ENCODE peak calls at places on chromosomes 7 and 10, in five cellular contexts. One of them, this sample, is unnamed.
A peak's percentile ranks its signal among the peaks of the same experiment; 100 is the strongest.

GRCh38 chr7:20351901-20352300 is 21.2 kb downstream of the ITGB8 start:
- DNase-seq in Right ventricle myocardium superior: no peak
- DNase-seq in AG04450: no peak
- DNase-seq in stimulated activated CD4-positive, alpha-beta T cell treated with anti-CD3 and anti-CD28 coated beads, TNF-alpha, amount 100 ng/mL, for 24 hours: no peak
- DNase-seq in HCEC 1CT: peak; percentile 55
- DNase-seq in this sample: peak; percentile 49

GRCh38 chr7:111527545-111527944 is 34.7 kb downstream of the IMMP2L start:
- DNase-seq in stimulated activated CD4-positive, alpha-beta T cell treated with anti-CD3 and anti-CD28 coated beads, TNF-alpha, amount 100 ng/mL, for 24 hours: no peak
- DNase-seq in Right ventricle myocardium superior: no peak
- DNase-seq in HCEC 1CT: no peak
- DNase-seq in AG04450: no peak
- DNase-seq in this sample: no peak

GRCh38 chr10:132335189-132336063 is 3.4 kb downstream of the LRRC27 start:
- DNase-seq in AG04450: no peak
- DNase-seq in Right ventricle myocardium superior: no peak
- DNase-seq in HCEC 1CT: no peak
- DNase-seq in stimulated activated CD4-positive, alpha-beta T cell treated with anti-CD3 and anti-CD28 coated beads, TNF-alpha, amount 100 ng/mL, for 24 hours: no peak
- DNase-seq in this sample: no peak

GRCh38 chr10:59580257-59580863 is 129.3 kb downstream of the SLC16A9 start:
- DNase-seq in AG04450: peak; percentile 29
- DNase-seq in stimulated activated CD4-positive, alpha-beta T cell treated with anti-CD3 and anti-CD28 coated beads, TNF-alpha, amount 100 ng/mL, for 24 hours: no peak
- DNase-seq in Right ventricle myocardium superior: no peak
- DNase-seq in HCEC 1CT: peak; percentile 61
- DNase-seq in this sample: peak; percentile 3

GRCh38 chr10:8767616-8768015 is 713.1 kb downstream of the GATA3 start:
- DNase-seq in AG04450: no peak
- DNase-seq in Right ventricle myocardium superior: no peak
- DNase-seq in HCEC 1CT: no peak
- DNase-seq in stimulated activated CD4-positive, alpha-beta T cell treated with anti-CD3 and anti-CD28 coated beads, TNF-alpha, amount 100 ng/mL, for 24 hours: no peak
- DNase-seq in this sample: no peak

GRCh38 chr10:82544377-82544776 is 669.4 kb downstream of the NRG3 start:
- DNase-seq in HCEC 1CT: no peak
- DNase-seq in Right ventricle myocardium superior: no peak
- DNase-seq in AG04450: no peak
- DNase-seq in stimulated activated CD4-positive, alpha-beta T cell treated with anti-CD3 and anti-CD28 coated beads, TNF-alpha, amount 100 ng/mL, for 24 hours: no peak
- DNase-seq in this sample: no peak

GRCh38 chr10:23172846-23173548 is 19.1 kb upstream of the PTF1A start:
- DNase-seq in Right ventricle myocardium superior: no peak
- DNase-seq in HCEC 1CT: no peak
- DNase-seq in stimulated activated CD4-positive, alpha-beta T cell treated with anti-CD3 and anti-CD28 coated beads, TNF-alpha, amount 100 ng/mL, for 24 hours: no peak
- DNase-seq in AG04450: no peak
- DNase-seq in this sample: no peak

GRCh38 chr7:155375337-155376277 is 77.9 kb downstream of the INSIG1 start:
- DNase-seq in stimulated activated CD4-positive, alpha-beta T cell treated with anti-CD3 and anti-CD28 coated beads, TNF-alpha, amount 100 ng/mL, for 24 hours: no peak
- DNase-seq in AG04450: no peak
- DNase-seq in Right ventricle myocardium superior: peak; percentile 24
- DNase-seq in HCEC 1CT: no peak
- DNase-seq in this sample: no peak

GRCh38 chr7:7219216-7219615 is 36.9 kb downstream of the C1GALT1 start:
- DNase-seq in HCEC 1CT: peak; percentile 31
- DNase-seq in AG04450: no peak
- DNase-seq in stimulated activated CD4-positive, alpha-beta T cell treated with anti-CD3 and anti-CD28 coated beads, TNF-alpha, amount 100 ng/mL, for 24 hours: no peak
- DNase-seq in Right ventricle myocardium superior: no peak
- DNase-seq in this sample: peak; percentile 12

This sample was measured in EL.